ENCODE peak calls at places on chromosomes 4 and X, in six cellular contexts. One of them, this sample, is unnamed. For H3K36me3, the result is how much of the 10 kb centered on the place peaks cover.

GRCh38 chr4:31052519-31052918 is 332.4 kb downstream of the PCDH7 start:
- DNase-seq in GM23338: no peak
- DNase-seq in transverse colon: no peak
- DNase-seq in upper lobe of left lung: no peak
- DNase-seq in SK-N-MC: no peak
- DNase-seq in GM12878: no peak
- DNase-seq in this sample: no peak

GRCh38 chr4:24768006-24768405 is 27.4 kb upstream of the SOD3 start:
- DNase-seq in GM12878: no peak
- DNase-seq in GM23338: no peak
- DNase-seq in SK-N-MC: no peak
- DNase-seq in upper lobe of left lung: no peak
- DNase-seq in transverse colon: no peak
- DNase-seq in this sample: no peak

GRCh38 chr4:129355529-129355928 is 259.6 kb downstream of the C4orf33 start:
- DNase-seq in GM12878: no peak
- DNase-seq in transverse colon: no peak
- DNase-seq in GM23338: no peak
- DNase-seq in SK-N-MC: no peak
- DNase-seq in upper lobe of left lung: no peak
- DNase-seq in this sample: no peak

GRCh38 chr4:823093-823760 is 2.7 kb downstream of the CPLX1 start:
- DNase-seq in GM12878: no peak
- DNase-seq in transverse colon: no peak
- DNase-seq in upper lobe of left lung: no peak
- DNase-seq in GM23338: no peak
- DNase-seq in SK-N-MC: no peak
- DNase-seq in this sample: peak

GRCh38 chrX:123846598-123847038 is 13.2 kb upstream of the XIAP start:
- DNase-seq in GM23338: no peak
- DNase-seq in transverse colon: no peak
- DNase-seq in SK-N-MC: no peak
- DNase-seq in upper lobe of left lung: no peak
- DNase-seq in GM12878: no peak
- DNase-seq in this sample: no peak

GRCh38 chr4:337932-338758 is 531 bp downstream of the ZNF141 start:
- DNase-seq in GM23338: no peak
- DNase-seq in GM12878: no peak
- DNase-seq in transverse colon: no peak
- DNase-seq in SK-N-MC: no peak
- DNase-seq in upper lobe of left lung: peak
- DNase-seq in this sample: no peak

GRCh38 chr4:47373729-47374128 is 89.8 kb downstream of the COMMD8 start:
- DNase-seq in upper lobe of left lung: no peak
- DNase-seq in GM23338: no peak
- DNase-seq in transverse colon: no peak
- DNase-seq in GM12878: no peak
- DNase-seq in SK-N-MC: no peak
- DNase-seq in this sample: no peak

GRCh38 chr4:127188847-127189246 is 443.9 kb upstream of the INTU start:
- DNase-seq in GM12878: no peak
- DNase-seq in GM23338: peak
- DNase-seq in SK-N-MC: no peak
- DNase-seq in transverse colon: no peak
- DNase-seq in upper lobe of left lung: no peak
- DNase-seq in this sample: no peak

GRCh38 chr4:155546451-155546850 is 120.2 kb upstream of the GUCY1A1 start:
- DNase-seq in GM12878: no peak
- DNase-seq in upper lobe of left lung: no peak
- DNase-seq in GM23338: no peak
- DNase-seq in transverse colon: no peak
- DNase-seq in SK-N-MC: no peak
- DNase-seq in this sample: no peak

GRCh38 chrX:138845791-138846190 is 134.3 kb upstream of the FGF13 start:
- DNase-seq in upper lobe of left lung: no peak
- DNase-seq in transverse colon: no peak
- DNase-seq in SK-N-MC: no peak
- DNase-seq in GM12878: no peak
- DNase-seq in GM23338: no peak
- DNase-seq in this sample: no peak

GRCh38 chrX:64447207-64447606 is 52.0 kb upstream of the MTMR8 start:
- DNase-seq in GM12878: no peak
- DNase-seq in SK-N-MC: no peak
- DNase-seq in transverse colon: no peak
- DNase-seq in GM23338: no peak
- DNase-seq in upper lobe of left lung: no peak
- DNase-seq in this sample: no peak

GRCh38 chr4:53055274-53055673 is 193.2 kb downstream of the RASL11B start:
- DNase-seq in SK-N-MC: peak
- DNase-seq in transverse colon: no peak
- DNase-seq in upper lobe of left lung: no peak
- DNase-seq in GM23338: no peak
- DNase-seq in GM12878: no peak
- DNase-seq in this sample: no peak

GRCh38 chrX:30971761-30972603 is 82.9 kb upstream of the TAB3 start:
- DNase-seq in upper lobe of left lung: peak
- DNase-seq in transverse colon: peak
- DNase-seq in GM12878: no peak
- DNase-seq in SK-N-MC: peak
- DNase-seq in GM23338: peak
- DNase-seq in this sample: no peak

GRCh38 chr4:77073981-77074865 is 1.6 kb downstream of the CCNI start:
- DNase-seq in GM23338: no peak
- DNase-seq in transverse colon: no peak
- DNase-seq in GM12878: no peak
- DNase-seq in SK-N-MC: no peak
- DNase-seq in upper lobe of left lung: no peak
- DNase-seq in this sample: no peak

GRCh38 chrX:104315555-104315954 is 60.8 kb upstream of the ESX1 start:
- DNase-seq in upper lobe of left lung: no peak
- DNase-seq in SK-N-MC: no peak
- DNase-seq in GM12878: no peak
- DNase-seq in transverse colon: no peak
- DNase-seq in GM23338: no peak
- DNase-seq in this sample: no peak

GRCh38 chr4:153296424-153296823 is 48.1 kb upstream of the MND1 start:
- DNase-seq in transverse colon: peak
- DNase-seq in upper lobe of left lung: no peak
- DNase-seq in GM23338: no peak
- DNase-seq in SK-N-MC: no peak
- DNase-seq in GM12878: no peak
- DNase-seq in this sample: peak

DNA sequence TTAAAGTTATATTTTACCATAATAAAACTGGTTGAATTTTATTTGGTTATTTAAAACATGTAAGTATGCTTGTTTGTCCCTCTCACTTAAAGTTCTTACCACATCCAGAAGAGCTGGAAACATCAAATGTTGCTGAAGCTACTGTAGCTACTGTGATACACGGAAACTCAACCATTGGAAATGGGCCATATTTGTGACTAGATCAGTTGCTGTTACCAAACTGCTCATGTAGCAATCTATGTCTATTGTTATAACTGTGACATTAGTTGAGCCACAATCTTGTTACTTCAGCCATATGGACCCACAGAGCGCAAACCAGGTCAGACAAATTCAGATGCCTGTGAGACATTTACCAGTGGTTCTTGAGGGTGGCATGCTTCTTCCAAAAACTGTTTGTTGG is 41.6 kb downstream of the NDNF start:
- DNase-seq in GM23338: no peak
- DNase-seq in GM12878: no peak
- DNase-seq in SK-N-MC: no peak
- DNase-seq in transverse colon: no peak
- DNase-seq in upper lobe of left lung: no peak
- DNase-seq in this sample: no peak
- TF ChIP-seq POLR2AphosphoS5 in GM23338: no peak
- TF ChIP-seq POLR2AphosphoS5 in GM12878: no peak
- TF ChIP-seq POLR2AphosphoS5 in SK-N-MC: no peak
- TF ChIP-seq POLR2AphosphoS5 in transverse colon: no peak
- TF ChIP-seq POLR2AphosphoS5 in upper lobe of left lung: no peak
- TF ChIP-seq POLR2AphosphoS5 in this sample: no peak

GRCh38 chr4:120948382-120948781 is 25.9 kb upstream of the PRDM5 start:
- DNase-seq in upper lobe of left lung: no peak
- DNase-seq in GM12878: no peak
- DNase-seq in SK-N-MC: peak
- DNase-seq in GM23338: no peak
- DNase-seq in transverse colon: no peak
- DNase-seq in this sample: no peak
- H3K36me3 ChIP-seq in upper lobe of left lung: under half
- H3K36me3 ChIP-seq in GM12878: under half
- H3K36me3 ChIP-seq in SK-N-MC: under half
- H3K36me3 ChIP-seq in GM23338: under half
- H3K36me3 ChIP-seq in transverse colon: under half
- H3K36me3 ChIP-seq in this sample: under half

GRCh38 chr4:94538229-94538628 is 86.5 kb downstream of the PDLIM5 start:
- DNase-seq in SK-N-MC: no peak
- DNase-seq in upper lobe of left lung: no peak
- DNase-seq in GM12878: no peak
- DNase-seq in GM23338: no peak
- DNase-seq in transverse colon: no peak
- DNase-seq in this sample: no peak
- TF ChIP-seq POLR2AphosphoS5 in SK-N-MC: no peak
- TF ChIP-seq POLR2AphosphoS5 in upper lobe of left lung: no peak
- TF ChIP-seq POLR2AphosphoS5 in GM12878: no peak
- TF ChIP-seq POLR2AphosphoS5 in GM23338: no peak
- TF ChIP-seq POLR2AphosphoS5 in transverse colon: no peak
- TF ChIP-seq POLR2AphosphoS5 in this sample: no peak

GRCh38 chr4:186666252-186666651 is 57.4 kb downstream of the FAT1 start:
- DNase-seq in GM23338: no peak
- DNase-seq in GM12878: no peak
- DNase-seq in transverse colon: no peak
- DNase-seq in SK-N-MC: no peak
- DNase-seq in upper lobe of left lung: no peak
- DNase-seq in this sample: no peak
- H3K36me3 ChIP-seq in GM23338: under half
- H3K36me3 ChIP-seq in GM12878: under half
- H3K36me3 ChIP-seq in transverse colon: under half
- H3K36me3 ChIP-seq in SK-N-MC: under half
- H3K36me3 ChIP-seq in upper lobe of left lung: under half
- H3K36me3 ChIP-seq in this sample: under half

DNA sequence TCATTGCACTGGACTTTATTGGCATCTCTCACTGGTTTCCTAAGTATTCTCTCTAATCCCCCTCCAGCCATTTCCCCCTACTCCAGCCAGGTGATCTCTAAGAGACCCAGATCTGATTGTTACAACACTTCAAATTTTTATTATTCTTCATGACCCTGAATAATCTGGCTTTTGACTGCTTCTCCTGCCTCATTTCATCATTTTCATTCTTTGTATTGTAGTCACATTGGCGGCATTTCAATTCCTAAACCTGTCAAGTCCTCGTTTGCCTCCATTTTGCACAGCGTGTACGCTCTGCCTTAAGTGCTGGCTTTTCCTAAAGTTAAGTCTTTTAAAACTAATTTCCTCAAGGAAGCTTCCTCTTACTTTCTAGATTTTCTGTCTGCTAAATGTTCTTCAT is 31.6 kb downstream of the UBE2K start:
- DNase-seq in GM23338: no peak
- DNase-seq in SK-N-MC: no peak
- DNase-seq in upper lobe of left lung: no peak
- DNase-seq in transverse colon: no peak
- DNase-seq in GM12878: no peak
- DNase-seq in this sample: no peak
- TF ChIP-seq POLR2AphosphoS5 in GM23338: no peak
- TF ChIP-seq POLR2AphosphoS5 in SK-N-MC: no peak
- TF ChIP-seq POLR2AphosphoS5 in upper lobe of left lung: no peak
- TF ChIP-seq POLR2AphosphoS5 in transverse colon: no peak
- TF ChIP-seq POLR2AphosphoS5 in GM12878: no peak
- TF ChIP-seq POLR2AphosphoS5 in this sample: no peak

GRCh38 chr4:3516061-3516835 is 16.0 kb downstream of the LRPAP1 start:
- DNase-seq in SK-N-MC: no peak
- DNase-seq in transverse colon: no peak
- DNase-seq in GM12878: no peak
- DNase-seq in upper lobe of left lung: no peak
- DNase-seq in GM23338: no peak
- DNase-seq in this sample: no peak

GRCh38 chr4:3518941-3519340 is 13.3 kb downstream of the LRPAP1 start:
- DNase-seq in GM23338: no peak
- DNase-seq in upper lobe of left lung: no peak
- DNase-seq in transverse colon: peak
- DNase-seq in GM12878: no peak
- DNase-seq in SK-N-MC: no peak
- DNase-seq in this sample: peak

GRCh38 chr4:3518511-3518880 is 13.7 kb downstream of the LRPAP1 start:
- DNase-seq in upper lobe of left lung: no peak
- DNase-seq in GM23338: no peak
- DNase-seq in SK-N-MC: no peak
- DNase-seq in GM12878: no peak
- DNase-seq in transverse colon: peak
- DNase-seq in this sample: peak

GRCh38 chr4:3516836-3517730 is 15.1 kb downstream of the LRPAP1 start:
- DNase-seq in SK-N-MC: no peak
- DNase-seq in transverse colon: no peak
- DNase-seq in GM12878: no peak
- DNase-seq in GM23338: no peak
- DNase-seq in upper lobe of left lung: no peak
- DNase-seq in this sample: no peak

GRCh38 chr4:3517731-3518510 is 14.3 kb downstream of the LRPAP1 start:
- DNase-seq in transverse colon: no peak
- DNase-seq in SK-N-MC: no peak
- DNase-seq in GM12878: no peak
- DNase-seq in upper lobe of left lung: no peak
- DNase-seq in GM23338: no peak
- DNase-seq in this sample: peak
- H3K36me3 ChIP-seq in transverse colon: half or more
- H3K36me3 ChIP-seq in SK-N-MC: under half
- H3K36me3 ChIP-seq in GM12878: under half
- H3K36me3 ChIP-seq in upper lobe of left lung: half or more
- H3K36me3 ChIP-seq in GM23338: under half
- H3K36me3 ChIP-seq in this sample: half or more

GRCh38 chr4:151658959-151659593 is 101.7 kb downstream of the GATB start:
- DNase-seq in transverse colon: no peak
- DNase-seq in GM23338: no peak
- DNase-seq in upper lobe of left lung: no peak
- DNase-seq in GM12878: no peak
- DNase-seq in SK-N-MC: no peak
- DNase-seq in this sample: no peak
- TF ChIP-seq POLR2AphosphoS5 in transverse colon: no peak
- TF ChIP-seq POLR2AphosphoS5 in GM23338: no peak
- TF ChIP-seq POLR2AphosphoS5 in upper lobe of left lung: no peak
- TF ChIP-seq POLR2AphosphoS5 in GM12878: no peak
- TF ChIP-seq POLR2AphosphoS5 in SK-N-MC: no peak
- TF ChIP-seq POLR2AphosphoS5 in this sample: no peak

DNA sequence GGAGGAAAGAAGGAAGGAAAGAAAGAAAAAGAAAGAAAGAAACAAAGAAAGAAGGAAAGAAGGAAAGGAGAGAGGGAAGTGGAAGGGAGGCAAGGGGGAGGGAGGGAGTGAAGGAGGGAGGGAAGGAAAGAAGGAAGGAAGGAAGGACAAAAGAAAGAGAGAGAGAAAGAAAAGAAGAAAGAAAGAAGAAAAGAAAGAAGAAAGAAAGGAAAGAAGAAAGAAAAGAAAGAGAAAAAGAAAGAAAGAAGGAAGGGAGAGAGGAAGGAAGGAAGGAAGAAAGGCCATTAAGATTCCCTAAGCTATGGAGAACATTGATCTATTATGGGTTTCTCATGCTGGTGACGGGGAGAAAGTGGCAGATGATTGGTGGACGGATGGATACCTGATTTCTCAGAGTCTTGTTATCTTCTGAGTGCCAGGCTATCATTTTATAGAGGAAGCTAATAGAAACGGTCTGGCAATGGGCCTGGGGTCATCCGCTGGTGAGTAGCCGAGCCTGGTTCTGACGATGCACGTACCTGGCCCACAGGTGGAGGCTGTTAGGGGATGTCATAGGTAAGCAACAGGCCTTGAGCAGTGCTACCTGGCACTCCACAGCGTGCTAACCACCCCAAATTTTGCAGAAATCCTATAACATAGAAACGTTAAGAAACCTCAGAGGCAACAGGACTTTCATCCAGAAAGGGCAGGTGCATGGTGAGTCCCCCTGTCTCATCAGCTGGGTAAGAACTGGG is 142.9 kb downstream of the SHOX start:
- DNase-seq in transverse colon: no peak
- DNase-seq in SK-N-MC: no peak
- DNase-seq in GM23338: no peak
- DNase-seq in GM12878: no peak
- DNase-seq in upper lobe of left lung: no peak
- DNase-seq in this sample: no peak
- H3K36me3 ChIP-seq in transverse colon: under half
- H3K36me3 ChIP-seq in SK-N-MC: under half
- H3K36me3 ChIP-seq in GM23338: under half
- H3K36me3 ChIP-seq in GM12878: under half
- H3K36me3 ChIP-seq in upper lobe of left lung: under half
- H3K36me3 ChIP-seq in this sample: under half

This sample was measured in sigmoid colon.